ENCODE peak calls at places on chromosomes 5 and 9, in seven cellular contexts. One of them, this sample, is unnamed. For H3K36me3, the result is how much of the 10 kb centered on the place peaks cover.

GRCh38 chr5:51382759-51383493 is at the start of gene ISL1:
- DNase-seq in lower lobe of right lung: peak
- DNase-seq in WERI-Rb-1: no peak
- DNase-seq in heart left ventricle: peak
- DNase-seq in RWPE2: peak
- DNase-seq in tibial artery: no peak
- DNase-seq in PC-3: peak
- DNase-seq in this sample: no peak

GRCh38 chr9:18543406-18543965 is 69.5 kb downstream of the ADAMTSL1 start:
- DNase-seq in lower lobe of right lung: no peak
- DNase-seq in WERI-Rb-1: no peak
- DNase-seq in heart left ventricle: no peak
- DNase-seq in RWPE2: no peak
- DNase-seq in tibial artery: no peak
- DNase-seq in PC-3: peak
- DNase-seq in this sample: no peak

GRCh38 chr9:126156898-126157297 is 169.7 kb upstream of the MVB12B start:
- DNase-seq in lower lobe of right lung: no peak
- DNase-seq in WERI-Rb-1: no peak
- DNase-seq in heart left ventricle: no peak
- DNase-seq in RWPE2: no peak
- DNase-seq in tibial artery: no peak
- DNase-seq in PC-3: no peak
- DNase-seq in this sample: no peak

GRCh38 chr9:126650830-126651341 is 37.2 kb downstream of the LMX1B start:
- DNase-seq in lower lobe of right lung: no peak
- DNase-seq in WERI-Rb-1: no peak
- DNase-seq in heart left ventricle: no peak
- DNase-seq in RWPE2: no peak
- DNase-seq in tibial artery: no peak
- DNase-seq in PC-3: no peak
- DNase-seq in this sample: no peak

GRCh38 chr9:34600908-34601307 is 11.0 kb downstream of the RPP25L start:
- DNase-seq in lower lobe of right lung: no peak
- DNase-seq in WERI-Rb-1: no peak
- DNase-seq in heart left ventricle: no peak
- DNase-seq in RWPE2: no peak
- DNase-seq in tibial artery: no peak
- DNase-seq in PC-3: peak
- DNase-seq in this sample: no peak

GRCh38 chr5:143980506-143980905 is 168.5 kb downstream of the HMHB1 start:
- DNase-seq in lower lobe of right lung: no peak
- DNase-seq in WERI-Rb-1: no peak
- DNase-seq in heart left ventricle: no peak
- DNase-seq in RWPE2: no peak
- DNase-seq in tibial artery: no peak
- DNase-seq in PC-3: no peak
- DNase-seq in this sample: no peak

GRCh38 chr9:128505414-128505765 is 871 bp downstream of the GLE1 start:
- DNase-seq in lower lobe of right lung: no peak
- DNase-seq in WERI-Rb-1: no peak
- DNase-seq in heart left ventricle: no peak
- DNase-seq in RWPE2: no peak
- DNase-seq in tibial artery: no peak
- DNase-seq in PC-3: peak
- DNase-seq in this sample: no peak

GRCh38 chr5:174520420-174521396 is 203.7 kb upstream of the MSX2 start:
- DNase-seq in lower lobe of right lung: no peak
- DNase-seq in WERI-Rb-1: no peak
- DNase-seq in heart left ventricle: no peak
- DNase-seq in RWPE2: no peak
- DNase-seq in tibial artery: no peak
- DNase-seq in PC-3: no peak
- DNase-seq in this sample: no peak

GRCh38 chr5:67118050-67118620 is 78.5 kb downstream of the CD180 start:
- DNase-seq in lower lobe of right lung: no peak
- DNase-seq in WERI-Rb-1: no peak
- DNase-seq in heart left ventricle: no peak
- DNase-seq in RWPE2: no peak
- DNase-seq in tibial artery: no peak
- DNase-seq in PC-3: no peak
- DNase-seq in this sample: no peak

GRCh38 chr5:64347308-64347707 is 158.5 kb upstream of the RGS7BP start:
- DNase-seq in lower lobe of right lung: no peak
- DNase-seq in WERI-Rb-1: no peak
- DNase-seq in heart left ventricle: no peak
- DNase-seq in RWPE2: no peak
- DNase-seq in tibial artery: no peak
- DNase-seq in PC-3: peak
- DNase-seq in this sample: no peak

GRCh38 chr9:101706929-101707328 is 31.5 kb downstream of the GRIN3A start:
- DNase-seq in lower lobe of right lung: no peak
- DNase-seq in WERI-Rb-1: no peak
- DNase-seq in heart left ventricle: no peak
- DNase-seq in RWPE2: no peak
- DNase-seq in tibial artery: no peak
- DNase-seq in PC-3: no peak
- DNase-seq in this sample: no peak

GRCh38 chr5:77211013-77211690 is 672 bp downstream of the PDE8B start:
- DNase-seq in lower lobe of right lung: no peak
- DNase-seq in WERI-Rb-1: no peak
- DNase-seq in heart left ventricle: no peak
- DNase-seq in RWPE2: no peak
- DNase-seq in tibial artery: no peak
- DNase-seq in PC-3: peak
- DNase-seq in this sample: no peak

GRCh38 chr5:179867079-179867465 is 8.5 kb upstream of the MRNIP start:
- DNase-seq in lower lobe of right lung: no peak
- DNase-seq in WERI-Rb-1: no peak
- DNase-seq in heart left ventricle: no peak
- DNase-seq in RWPE2: no peak
- DNase-seq in tibial artery: no peak
- DNase-seq in PC-3: no peak
- DNase-seq in this sample: no peak

GRCh38 chr5:108858959-108859358 is 111.3 kb downstream of the FER start:
- DNase-seq in lower lobe of right lung: no peak
- DNase-seq in WERI-Rb-1: no peak
- DNase-seq in heart left ventricle: no peak
- DNase-seq in RWPE2: no peak
- DNase-seq in tibial artery: no peak
- DNase-seq in PC-3: peak
- DNase-seq in this sample: no peak

GRCh38 chr9:111630182-111631070 is 708 bp upstream of the DNAJC25 start:
- DNase-seq in lower lobe of right lung: no peak
- DNase-seq in WERI-Rb-1: peak
- DNase-seq in heart left ventricle: no peak
- DNase-seq in RWPE2: no peak
- DNase-seq in tibial artery: no peak
- DNase-seq in PC-3: no peak
- DNase-seq in this sample: no peak

GRCh38 chr5:58201922-58202648 is 257.8 kb downstream of the PLK2 start:
- DNase-seq in lower lobe of right lung: no peak
- DNase-seq in WERI-Rb-1: no peak
- DNase-seq in heart left ventricle: no peak
- DNase-seq in RWPE2: no peak
- DNase-seq in tibial artery: no peak
- DNase-seq in PC-3: peak
- DNase-seq in this sample: no peak

GRCh38 chr5:1411099-1411498 is 34.1 kb downstream of the SLC6A3 start:
- DNase-seq in lower lobe of right lung: peak
- DNase-seq in WERI-Rb-1: no peak
- DNase-seq in heart left ventricle: peak
- DNase-seq in RWPE2: peak
- DNase-seq in tibial artery: peak
- DNase-seq in PC-3: no peak
- DNase-seq in this sample: no peak

GRCh38 chr9:68705636-68706578 is 867 bp downstream of the PIP5K1B start:
- DNase-seq in lower lobe of right lung: no peak
- DNase-seq in WERI-Rb-1: peak
- DNase-seq in heart left ventricle: peak
- DNase-seq in RWPE2: no peak
- DNase-seq in tibial artery: no peak
- DNase-seq in PC-3: no peak
- DNase-seq in this sample: no peak

GRCh38 chr5:76175821-76176403 is 92.7 kb downstream of the SV2C start:
- DNase-seq in lower lobe of right lung: no peak
- DNase-seq in WERI-Rb-1: peak
- DNase-seq in heart left ventricle: no peak
- DNase-seq in RWPE2: no peak
- DNase-seq in tibial artery: no peak
- DNase-seq in PC-3: no peak
- DNase-seq in this sample: no peak

GRCh38 chr9:15135167-15135792 is 171.7 kb downstream of the TTC39B start:
- DNase-seq in lower lobe of right lung: no peak
- DNase-seq in WERI-Rb-1: peak
- DNase-seq in heart left ventricle: no peak
- DNase-seq in RWPE2: no peak
- DNase-seq in tibial artery: peak
- DNase-seq in PC-3: peak
- DNase-seq in this sample: peak

GRCh38 chr9:127418037-127418471 is 6.1 kb upstream of the ZNF79 start:
- DNase-seq in lower lobe of right lung: no peak
- DNase-seq in WERI-Rb-1: peak
- DNase-seq in heart left ventricle: no peak
- DNase-seq in RWPE2: no peak
- DNase-seq in tibial artery: no peak
- DNase-seq in PC-3: peak
- DNase-seq in this sample: no peak

GRCh38 chr5:146451411-146451810 is 4.3 kb downstream of the TCERG1 start:
- DNase-seq in lower lobe of right lung: no peak
- DNase-seq in WERI-Rb-1: no peak
- DNase-seq in heart left ventricle: no peak
- DNase-seq in RWPE2: no peak
- DNase-seq in tibial artery: no peak
- DNase-seq in PC-3: no peak
- DNase-seq in this sample: no peak

GRCh38 chr5:146447734-146448380 is 724 bp downstream of the TCERG1 start:
- DNase-seq in lower lobe of right lung: peak
- DNase-seq in WERI-Rb-1: peak
- DNase-seq in heart left ventricle: no peak
- DNase-seq in RWPE2: no peak
- DNase-seq in tibial artery: no peak
- DNase-seq in PC-3: peak
- DNase-seq in this sample: no peak

GRCh38 chr5:146441896-146442295 is 5.2 kb upstream of the TCERG1 start:
- DNase-seq in lower lobe of right lung: no peak
- DNase-seq in WERI-Rb-1: no peak
- DNase-seq in heart left ventricle: no peak
- DNase-seq in RWPE2: no peak
- DNase-seq in tibial artery: no peak
- DNase-seq in PC-3: peak
- DNase-seq in this sample: no peak

GRCh38 chr5:146448783-146449519 is 1.8 kb downstream of the TCERG1 start:
- DNase-seq in lower lobe of right lung: no peak
- DNase-seq in WERI-Rb-1: no peak
- DNase-seq in heart left ventricle: no peak
- DNase-seq in RWPE2: no peak
- DNase-seq in tibial artery: no peak
- DNase-seq in PC-3: no peak
- DNase-seq in this sample: no peak

GRCh38 chr5:146446861-146447733 is at the start of gene TCERG1:
- DNase-seq in lower lobe of right lung: peak
- DNase-seq in WERI-Rb-1: peak
- DNase-seq in heart left ventricle: peak
- DNase-seq in RWPE2: peak
- DNase-seq in tibial artery: peak
- DNase-seq in PC-3: peak
- DNase-seq in this sample: peak
- H3K4me3 ChIP-seq in lower lobe of right lung: peak
- H3K4me3 ChIP-seq in WERI-Rb-1: peak
- H3K4me3 ChIP-seq in heart left ventricle: peak
- H3K4me3 ChIP-seq in RWPE2: peak
- H3K4me3 ChIP-seq in tibial artery: peak
- H3K4me3 ChIP-seq in PC-3: peak
- H3K4me3 ChIP-seq in this sample: peak

DNA sequence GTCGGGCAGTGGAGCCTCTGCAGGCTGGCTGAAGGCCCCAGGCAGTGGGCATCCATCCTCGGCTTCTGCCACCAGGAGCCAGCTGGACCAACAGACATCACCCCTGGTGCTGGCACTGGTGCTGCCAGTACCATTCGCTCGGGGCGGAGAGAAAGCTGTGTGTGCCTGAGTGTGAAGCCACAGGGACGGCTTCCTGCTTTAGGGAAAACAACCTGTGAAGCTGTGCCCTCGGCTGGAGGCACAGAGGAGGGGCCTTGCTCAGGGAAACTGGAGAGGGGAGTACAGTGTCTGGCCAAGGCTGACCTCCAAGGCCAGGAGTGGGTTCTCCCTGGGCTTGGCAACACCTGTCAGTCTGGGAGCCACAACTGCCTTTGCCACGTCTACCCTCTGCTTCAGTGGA is 38.3 kb downstream of the NEK6 start:
- DNase-seq in lower lobe of right lung: no peak
- DNase-seq in WERI-Rb-1: no peak
- DNase-seq in heart left ventricle: no peak
- DNase-seq in RWPE2: no peak
- DNase-seq in tibial artery: no peak
- DNase-seq in PC-3: no peak
- DNase-seq in this sample: no peak
- H3K27ac ChIP-seq in lower lobe of right lung: peak
- H3K27ac ChIP-seq in WERI-Rb-1: no peak
- H3K27ac ChIP-seq in heart left ventricle: no peak
- H3K27ac ChIP-seq in RWPE2: peak
- H3K27ac ChIP-seq in tibial artery: no peak
- H3K27ac ChIP-seq in PC-3: no peak
- H3K27ac ChIP-seq in this sample: no peak

GRCh38 chr5:178540526-178540925 is 49.7 kb downstream of the COL23A1 start:
- DNase-seq in lower lobe of right lung: no peak
- DNase-seq in WERI-Rb-1: no peak
- DNase-seq in heart left ventricle: no peak
- DNase-seq in RWPE2: no peak
- DNase-seq in tibial artery: no peak
- DNase-seq in PC-3: no peak
- DNase-seq in this sample: no peak
- H3K36me3 ChIP-seq in lower lobe of right lung: under half
- H3K36me3 ChIP-seq in WERI-Rb-1: under half
- H3K36me3 ChIP-seq in heart left ventricle: under half
- H3K36me3 ChIP-seq in RWPE2: under half
- H3K36me3 ChIP-seq in tibial artery: under half
- H3K36me3 ChIP-seq in PC-3: under half
- H3K36me3 ChIP-seq in this sample: under half

DNA sequence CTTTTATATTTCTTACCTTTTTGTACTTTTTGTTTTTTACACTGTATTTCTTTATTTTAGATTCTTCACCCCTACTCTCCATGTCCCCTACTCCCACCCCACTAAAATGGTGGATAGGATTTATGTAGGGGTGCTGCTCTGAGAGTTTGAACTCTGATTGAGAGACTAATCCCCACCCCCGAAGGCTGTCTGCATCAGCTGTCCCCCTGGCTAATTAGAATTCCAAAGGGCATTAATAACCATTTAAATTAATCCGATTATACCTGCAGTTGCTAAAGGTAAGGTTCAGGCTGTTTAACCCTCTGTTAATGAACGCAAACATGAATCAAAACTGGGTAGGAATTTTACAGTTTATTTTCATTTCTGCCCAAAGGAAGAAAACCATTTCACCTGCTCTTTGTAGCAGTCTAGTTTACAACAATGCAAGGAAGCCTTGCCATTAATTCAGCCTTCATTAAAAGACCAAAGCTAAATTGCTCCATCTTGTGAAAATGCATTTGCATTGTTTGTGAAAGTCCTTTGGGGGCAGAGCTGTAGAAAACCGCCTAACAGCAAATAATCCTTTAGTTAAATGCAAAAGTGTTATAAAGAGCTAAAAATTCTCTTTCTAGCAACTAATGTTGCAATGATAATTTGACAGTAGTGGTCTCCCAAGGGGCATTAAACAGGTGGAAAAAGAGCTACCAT is 71.2 kb downstream of the ZCCHC7 start:
- DNase-seq in lower lobe of right lung: no peak
- DNase-seq in WERI-Rb-1: peak
- DNase-seq in heart left ventricle: no peak
- DNase-seq in RWPE2: no peak
- DNase-seq in tibial artery: no peak
- DNase-seq in PC-3: no peak
- DNase-seq in this sample: no peak
- H3K4me3 ChIP-seq in lower lobe of right lung: no peak
- H3K4me3 ChIP-seq in WERI-Rb-1: no peak
- H3K4me3 ChIP-seq in heart left ventricle: no peak
- H3K4me3 ChIP-seq in RWPE2: no peak
- H3K4me3 ChIP-seq in tibial artery: no peak
- H3K4me3 ChIP-seq in PC-3: no peak
- H3K4me3 ChIP-seq in this sample: no peak

This sample was measured in effector memory CD4-positive, alpha-beta T cell.